ENCODE peak calls at places on chromosomes 12 and 14, in ten cellular contexts. P, N, G, I, S, H, V, O, J and L are unnamed samples.
A peak's percentile ranks its signal among the peaks of the same experiment; 100 is the strongest.

GRCh38 chr12:120529641-120530314 is 820 bp upstream of the COQ5 start:
- DNase-seq in P (no peak), N (peak; percentile 61), G (peak; percentile 51), I (peak; percentile 48), S (peak; percentile 54), H (peak; percentile 33), V (no peak), O (no peak), J (peak; percentile 68), L (no peak)

GRCh38 chr14:50659327-50659974 is 8.7 kb downstream of the SAV1 start:
- DNase-seq in P (no peak), N (no peak), G (peak; percentile 20), I (no peak), S (peak; percentile 30), H (no peak), V (no peak), O (no peak), J (no peak), L (no peak)

GRCh38 chr12:127125607-127126259 is 1141.2 kb upstream of the TMEM132C start:
- DNase-seq in P (no peak), N (peak; percentile 95), G (peak; percentile 94), I (no peak), S (no peak), H (peak; percentile 70), V (no peak), O (no peak), J (no peak), L (no peak)

GRCh38 chr12:30755395-30755762 is 628 bp upstream of the CAPRIN2 start:
- DNase-seq in P (no peak), N (peak; percentile 2), G (no peak), I (no peak), S (no peak), H (no peak), V (no peak), O (no peak), J (no peak), L (no peak)

GRCh38 chr14:47536341-47536740 is 139.1 kb downstream of the MDGA2 start:
- DNase-seq in P (no peak), N (no peak), G (no peak), I (no peak), S (no peak), H (no peak), V (no peak), O (no peak), J (no peak), L (no peak)

GRCh38 chr12:79681008-79681590 is 9.7 kb downstream of the PAWR start:
- DNase-seq in P (no peak), N (peak; percentile 41), G (no peak), I (no peak), S (no peak), H (peak; percentile 83), V (no peak), O (no peak), J (no peak), L (no peak)

GRCh38 chr14:99395904-99396530 is 84.6 kb downstream of the SETD3 start:
- DNase-seq in P (no peak), N (no peak), G (peak; percentile 19), I (no peak), S (peak; percentile 40), H (peak; percentile 54), V (no peak), O (no peak), J (no peak), L (no peak)

GRCh38 chr14:72049462-72049861 is 117.2 kb downstream of the RGS6 start:
- DNase-seq in P (no peak), N (no peak), G (no peak), I (no peak), S (no peak), H (no peak), V (no peak), O (no peak), J (no peak), L (no peak)

GRCh38 chr12:84727964-84728363 is 184.6 kb downstream of the SLC6A15 start:
- DNase-seq in P (no peak), N (no peak), G (no peak), I (no peak), S (peak; percentile 31), H (no peak), V (no peak), O (no peak), J (peak; percentile 33), L (no peak)

GRCh38 chr12:130508318-130508717 is 170.6 kb downstream of the PIWIL1 start:
- DNase-seq in P (no peak), N (no peak), G (no peak), I (no peak), S (no peak), H (no peak), V (no peak), O (no peak), J (no peak), L (no peak)

GRCh38 chr12:51994959-51995358 is 11.8 kb upstream of the TAMALIN start:
- DNase-seq in P (no peak), N (no peak), G (no peak), I (no peak), S (no peak), H (peak; percentile 57), V (no peak), O (no peak), J (no peak), L (no peak)

GRCh38 chr12:106049105-106049504 is 89.6 kb downstream of the NUAK1 start:
- DNase-seq in P (no peak), N (no peak), G (no peak), I (no peak), S (no peak), H (no peak), V (no peak), O (no peak), J (no peak), L (no peak)

GRCh38 chr12:92614041-92614440 is 88.7 kb upstream of the PLEKHG7 start:
- DNase-seq in P (no peak), N (no peak), G (no peak), I (no peak), S (no peak), H (no peak), V (no peak), O (no peak), J (no peak), L (no peak)

DNA sequence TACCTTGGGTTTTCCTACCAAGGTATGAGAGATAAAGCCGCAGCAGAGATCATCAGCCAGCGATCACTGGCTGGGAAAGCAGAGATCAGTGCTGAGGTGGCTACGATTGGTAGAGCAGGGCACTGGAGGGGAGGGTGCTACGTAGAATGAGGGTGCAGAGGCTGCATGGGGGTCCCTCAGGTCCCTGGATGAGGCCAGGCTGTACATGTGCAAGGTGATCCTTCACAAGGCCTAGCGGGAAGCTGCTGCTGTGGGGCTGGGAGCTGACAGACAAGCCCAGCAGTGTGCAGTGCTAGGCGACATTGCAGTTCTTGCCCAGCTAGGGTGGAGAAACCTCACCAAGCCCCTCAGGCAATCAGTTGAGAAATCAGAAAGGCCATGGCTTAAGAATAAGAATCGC is 37.1 kb upstream of the GPR132 start:
- DNase-seq in P (no peak), N (no peak), G (no peak), I (no peak), S (no peak), H (no peak), V (no peak), O (no peak), J (no peak), L (no peak)
- H3K27ac ChIP-seq in P (no peak overlapping the region), N (no peak overlapping the region), G (no peak overlapping the region), I (no peak overlapping the region), S (no peak overlapping the region), H (no peak overlapping the region), V (no peak overlapping the region), O (no peak overlapping the region), J (no peak overlapping the region), L (no peak overlapping the region)

DNA sequence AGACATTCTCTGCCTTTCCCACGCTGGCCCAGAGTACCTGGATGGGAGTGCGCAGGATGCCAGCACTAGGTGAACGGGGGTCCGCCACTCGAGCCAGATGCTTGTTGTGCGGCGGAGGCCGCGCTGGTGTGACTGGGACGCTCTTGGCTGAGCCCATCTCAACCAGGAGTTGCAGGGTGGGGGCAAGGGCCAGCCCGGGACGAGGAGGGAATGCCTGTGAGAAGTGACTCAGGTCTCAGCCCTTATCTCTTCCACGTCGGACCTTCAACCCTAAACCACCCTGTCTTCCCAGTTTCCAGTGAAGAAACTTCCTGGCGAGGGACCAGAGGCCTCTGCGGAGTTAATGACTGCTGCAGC is 312 bp downstream of the CDCA3 start:
- DNase-seq in P (no peak), N (no peak), G (peak; percentile 21), I (no peak), S (no peak), H (no peak), V (no peak), O (peak; percentile 78), J (peak; percentile 51), L (no peak)
- H3K27ac ChIP-seq in P (no peak overlapping the region), N (peak overlapping the region; percentile 67), G (peak overlapping the region; percentile 95), I (no peak overlapping the region), S (no peak overlapping the region), H (peak overlapping the region; percentile 11), V (peak overlapping the region; percentile 97), O (no peak overlapping the region), J (peak overlapping the region; percentile 82), L (peak overlapping the region; percentile 100)

GRCh38 chr14:94779713-94780112 is 9.8 kb upstream of the GSC start:
- DNase-seq in P (no peak), N (no peak), G (no peak), I (no peak), S (no peak), H (no peak), V (no peak), O (no peak), J (no peak), L (no peak)
- H3K27ac ChIP-seq in P (no peak overlapping the region), N (no peak overlapping the region), G (no peak overlapping the region), I (no peak overlapping the region), S (no peak overlapping the region), H (no peak overlapping the region), V (no peak overlapping the region), O (no peak overlapping the region), J (no peak overlapping the region), L (no peak overlapping the region)

GRCh38 chr14:61153436-61153835 is 127.7 kb downstream of the TMEM30B start:
- DNase-seq in P (no peak), N (no peak), G (peak; percentile 55), I (peak; percentile 56), S (no peak), H (peak; percentile 49), V (no peak), O (no peak), J (peak; percentile 6), L (no peak)
- H3K27ac ChIP-seq in P (no peak overlapping the region), N (no peak overlapping the region), G (peak overlapping the region; percentile 57), I (peak overlapping the region; percentile 3), S (no peak overlapping the region), H (peak overlapping the region; percentile 90), V (no peak overlapping the region), O (no peak overlapping the region), J (no peak overlapping the region), L (no peak overlapping the region)